ENCODE peak calls at places on chromosomes 12 and 14, in ten cellular contexts. L is left cardiac atrium; V is AML-193; J is stimulated activated CD4-positive, alpha-beta T cell treated with anti-CD3 and anti-CD28 coated beads, Interleukin-12 subunit alpha, Interleukin-12 subunit beta, amount 100 ng/mL, for 24 hours; H is cardiac muscle cell; P is gastrocnemius medialis; S is activated T-helper 9 cell treated with anti-CD3 and anti-CD28 coated beads, Interleukin-2, amount 50 U/mL, for 16 hours; W is SW480; Y is endothelial cell; F is stimulated activated CD8-positive, alpha-beta memory T cell treated with anti-CD3 and anti-CD28 coated beads, Interleukin-4, amount 100 ng/mL, for 24 hours. D is an unnamed sample.
A peak's percentile ranks its signal among the peaks of the same experiment; 100 is the strongest.

GRCh38 chr12:95848575-95849388 is 10.0 kb upstream of the SNRPF start:
- DNase-seq in L (no peak), V (peak; percentile 31), J (no peak), H (peak; percentile 61), P (no peak), S (no peak), W (peak; percentile 30), Y (peak; percentile 16), F (no peak), D (peak; percentile 87)

GRCh38 chr12:2396448-2396871 is 343.7 kb downstream of the CACNA1C start:
- DNase-seq in L (peak; percentile 52), V (no peak), J (no peak), H (peak; percentile 81), P (peak; percentile 16), S (no peak), W (no peak), Y (no peak), F (no peak), D (no peak)

GRCh38 chr14:81313775-81314429 is 86.2 kb downstream of the STON2 start:
- DNase-seq in L (no peak), V (peak; percentile 6), J (no peak), H (peak; percentile 32), P (no peak), S (no peak), W (no peak), Y (no peak), F (no peak), D (no peak)

GRCh38 chr12:108495823-108496579 is 19.1 kb upstream of the FICD start:
- DNase-seq in L (no peak), V (no peak), J (no peak), H (no peak), P (no peak), S (no peak), W (no peak), Y (no peak), F (no peak), D (no peak)

GRCh38 chr12:51752490-51752889 is 96.0 kb downstream of the FIGNL2 start:
- DNase-seq in L (peak; percentile 77), V (no peak), J (no peak), H (peak; percentile 91), P (peak; percentile 44), S (no peak), W (peak; percentile 26), Y (no peak), F (no peak), D (no peak)

GRCh38 chr14:104082807-104083206 is 2.7 kb upstream of the ASPG start:
- DNase-seq in L (peak; percentile 55), V (no peak), J (no peak), H (no peak), P (peak; percentile 50), S (no peak), W (no peak), Y (no peak), F (no peak), D (no peak)

GRCh38 chr12:49609059-49609874 is 3.8 kb upstream of the FAM186B start:
- DNase-seq in L (no peak), V (no peak), J (no peak), H (no peak), P (no peak), S (no peak), W (no peak), Y (no peak), F (no peak), D (no peak)

GRCh38 chr12:45231515-45232145 is 15.7 kb downstream of the ANO6 start:
- DNase-seq in L (no peak), V (no peak), J (no peak), H (peak; percentile 58), P (no peak), S (no peak), W (peak; percentile 60), Y (no peak), F (no peak), D (peak; percentile 33)

GRCh38 chr12:118302053-118302452 is 70.7 kb downstream of the TAOK3 start:
- DNase-seq in L (no peak), V (peak; percentile 8), J (no peak), H (peak; percentile 43), P (no peak), S (no peak), W (no peak), Y (no peak), F (no peak), D (peak; percentile 16)

GRCh38 chr12:58069268-58069967 is 128.1 kb downstream of the ATP23 start:
- DNase-seq in L (no peak), V (peak; percentile 25), J (no peak), H (peak; percentile 32), P (no peak), S (no peak), W (no peak), Y (no peak), F (no peak), D (no peak)

GRCh38 chr12:3313655-3314305 is 177.2 kb upstream of the PRMT8 start:
- DNase-seq in L (no peak), V (peak; percentile 28), J (no peak), H (peak; percentile 19), P (no peak), S (no peak), W (peak; percentile 75), Y (peak; percentile 50), F (no peak), D (peak; percentile 100)

GRCh38 chr12:48472259-48472658 is at the start of gene ANP32D:
- DNase-seq in L (no peak), V (no peak), J (no peak), H (no peak), P (no peak), S (no peak), W (no peak), Y (no peak), F (no peak), D (no peak)

GRCh38 chr12:18430425-18431048 is 169.2 kb downstream of the PIK3C2G start:
- DNase-seq in L (peak; percentile 22), V (peak; percentile 21), J (no peak), H (peak; percentile 77), P (no peak), S (no peak), W (peak; percentile 41), Y (peak; percentile 69), F (no peak), D (peak; percentile 92)

GRCh38 chr12:113204806-113205205 is 16.5 kb upstream of the TPCN1 start:
- DNase-seq in L (no peak), V (no peak), J (no peak), H (no peak), P (no peak), S (no peak), W (no peak), Y (no peak), F (no peak), D (no peak)

GRCh38 chr12:12265571-12266388 is 1.1 kb downstream of the LRP6 start:
- DNase-seq in L (no peak), V (no peak), J (no peak), H (peak; percentile 57), P (no peak), S (no peak), W (peak; percentile 68), Y (no peak), F (no peak), D (peak; percentile 66)

GRCh38 chr14:96254696-96255095 is 1.3 kb upstream of the BDKRB1 start:
- DNase-seq in L (no peak), V (no peak), J (no peak), H (no peak), P (no peak), S (no peak), W (no peak), Y (no peak), F (no peak), D (no peak)

GRCh38 chr12:94575024-94575423 is 75.3 kb downstream of the TMCC3 start:
- DNase-seq in L (no peak), V (no peak), J (no peak), H (no peak), P (no peak), S (no peak), W (no peak), Y (no peak), F (no peak), D (no peak)

GRCh38 chr12:50505945-50506344 is 1.2 kb downstream of the DIP2B start:
- DNase-seq in L (no peak), V (peak; percentile 61), J (no peak), H (peak; percentile 24), P (no peak), S (no peak), W (no peak), Y (no peak), F (no peak), D (no peak)

GRCh38 chr14:55297611-55298323 is 26.5 kb downstream of the FBXO34 start:
- DNase-seq in L (no peak), V (no peak), J (no peak), H (no peak), P (no peak), S (no peak), W (no peak), Y (no peak), F (no peak), D (peak; percentile 90)

GRCh38 chr12:123931686-123932321 is 40.8 kb downstream of the CCDC92 start:
- DNase-seq in L (no peak), V (no peak), J (peak; percentile 16), H (no peak), P (no peak), S (no peak), W (peak; percentile 86), Y (no peak), F (no peak), D (peak; percentile 52)

GRCh38 chr14:59248170-59248569 is 59.7 kb downstream of the DAAM1 start:
- DNase-seq in L (no peak), V (no peak), J (no peak), H (no peak), P (no peak), S (no peak), W (no peak), Y (no peak), F (no peak), D (peak; percentile 10)

GRCh38 chr12:88501976-88502938 is 78.0 kb downstream of the KITLG start:
- DNase-seq in L (no peak), V (no peak), J (no peak), H (peak; percentile 61), P (no peak), S (no peak), W (no peak), Y (no peak), F (no peak), D (peak; percentile 39)

GRCh38 chr12:105331805-105332251 is 1.3 kb downstream of the C12orf75 start:
- DNase-seq in L (no peak), V (no peak), J (no peak), H (no peak), P (no peak), S (no peak), W (peak; percentile 64), Y (no peak), F (no peak), D (no peak)

GRCh38 chr12:95443458-95443857 is 30.5 kb upstream of the METAP2 start:
- DNase-seq in L (no peak), V (no peak), J (no peak), H (no peak), P (no peak), S (no peak), W (no peak), Y (no peak), F (no peak), D (no peak)

D was measured in DMS53.